ENCODE peak calls at places on chromosomes 3 and 15, in seven cellular contexts. U, W, G, F, K, Z and Y are unnamed samples.

GRCh38 chr3:167733961-167734497 is 663 bp downstream of the PDCD10 start:
- DNase-seq in U (peak; percentile 3), W (no peak), G (no peak), F (peak; percentile 23), K (no peak), Z (no peak), Y (peak; percentile 18)

GRCh38 chr3:11236588-11237461 is 35.4 kb upstream of the ATG7 start:
- DNase-seq in U (peak; percentile 69), W (peak; percentile 70), G (no peak), F (peak; percentile 63), K (peak; percentile 77), Z (peak; percentile 39), Y (peak; percentile 39)

GRCh38 chr3:65342084-65342683 is 654.4 kb upstream of the ADAMTS9 start:
- DNase-seq in U (peak; percentile 55), W (no peak), G (no peak), F (peak; percentile 56), K (peak; percentile 62), Z (peak; percentile 59), Y (peak; percentile 35)

GRCh38 chr3:50165388-50166308 is 10.5 kb downstream of the SEMA3F start:
- DNase-seq in U (peak; percentile 47), W (no peak), G (no peak), F (no peak), K (no peak), Z (no peak), Y (no peak)

GRCh38 chr3:184907941-184908649 is 96.1 kb downstream of the VPS8 start:
- DNase-seq in U (no peak), W (no peak), G (no peak), F (no peak), K (no peak), Z (no peak), Y (no peak)

GRCh38 chr3:115808816-115809215 is 185.5 kb downstream of the GAP43 start:
- DNase-seq in U (no peak), W (no peak), G (no peak), F (no peak), K (no peak), Z (no peak), Y (no peak)

GRCh38 chr3:112472676-112473075 is 26.6 kb downstream of the BTLA start:
- DNase-seq in U (no peak), W (no peak), G (no peak), F (no peak), K (no peak), Z (no peak), Y (no peak)

GRCh38 chr3:11542551-11542950 is 101.2 kb downstream of the VGLL4 start:
- DNase-seq in U (no peak), W (no peak), G (no peak), F (no peak), K (no peak), Z (no peak), Y (no peak)

GRCh38 chr3:169404491-169404890 is 259.0 kb downstream of the MECOM start:
- DNase-seq in U (no peak), W (no peak), G (no peak), F (no peak), K (no peak), Z (no peak), Y (no peak)

GRCh38 chr3:88712552-88712951 is 394.9 kb upstream of the EPHA3 start:
- DNase-seq in U (no peak), W (no peak), G (no peak), F (no peak), K (no peak), Z (no peak), Y (no peak)

GRCh38 chr3:32782417-32782816 is 35.4 kb upstream of the TRIM71 start:
- DNase-seq in U (no peak), W (no peak), G (no peak), F (no peak), K (no peak), Z (no peak), Y (no peak)

GRCh38 chr15:92819312-92820232 is 80.6 kb upstream of the CHD2 start:
- DNase-seq in U (no peak), W (peak; percentile 63), G (no peak), F (peak; percentile 42), K (no peak), Z (no peak), Y (no peak)

GRCh38 chr3:196238612-196239190 is 22.4 kb downstream of the SLC51A start:
- DNase-seq in U (peak; percentile 78), W (no peak), G (no peak), F (no peak), K (no peak), Z (no peak), Y (no peak)

GRCh38 chr3:87625911-87626310 is 349.5 kb upstream of the POU1F1 start:
- DNase-seq in U (no peak), W (no peak), G (no peak), F (no peak), K (no peak), Z (no peak), Y (no peak)

GRCh38 chr3:20575153-20575552 is 389.1 kb upstream of the SGO1 start:
- DNase-seq in U (peak; percentile 78), W (no peak), G (no peak), F (no peak), K (no peak), Z (no peak), Y (no peak)

GRCh38 chr15:89760303-89761008 is 9.4 kb upstream of the MESP1 start:
- DNase-seq in U (peak; percentile 57), W (peak; percentile 90), G (no peak), F (peak; percentile 72), K (peak; percentile 89), Z (peak; percentile 53), Y (peak; percentile 61)

GRCh38 chr3:195697582-195698324 is 23.0 kb upstream of the MUC20 start:
- DNase-seq in U (peak; percentile 88), W (no peak), G (no peak), F (peak; percentile 79), K (peak; percentile 80), Z (no peak), Y (no peak)

GRCh38 chr3:38575279-38575843 is 74.1 kb downstream of the SCN5A start:
- DNase-seq in U (no peak), W (no peak), G (no peak), F (no peak), K (no peak), Z (no peak), Y (no peak)

GRCh38 chr3:38576131-38577088 is 73.1 kb downstream of the SCN5A start:
- DNase-seq in U (no peak), W (no peak), G (no peak), F (no peak), K (no peak), Z (no peak), Y (no peak)

GRCh38 chr3:38573111-38573510 is 76.4 kb downstream of the SCN5A start:
- DNase-seq in U (no peak), W (no peak), G (no peak), F (no peak), K (no peak), Z (no peak), Y (no peak)

GRCh38 chr3:38574411-38575278 is 74.8 kb downstream of the SCN5A start:
- DNase-seq in U (peak; percentile 10), W (peak; percentile 74), G (no peak), F (no peak), K (no peak), Z (no peak), Y (no peak)

GRCh38 chr3:38573606-38574005 is 75.9 kb downstream of the SCN5A start:
- DNase-seq in U (no peak), W (no peak), G (no peak), F (no peak), K (no peak), Z (no peak), Y (no peak)
- TF ChIP-seq RFX5 in U (no peak), W (no peak), G (no peak), F (no peak), K (no peak), Z (no peak), Y (no peak)

GRCh38 chr3:53495518-53496501 is 1.4 kb downstream of the CACNA1D start:
- DNase-seq in U (no peak), W (peak; percentile 65), G (no peak), F (no peak), K (no peak), Z (no peak), Y (no peak)
- TF ChIP-seq RFX5 in U (no peak), W (no peak), G (no peak), F (no peak), K (no peak), Z (no peak), Y (no peak)

DNA sequence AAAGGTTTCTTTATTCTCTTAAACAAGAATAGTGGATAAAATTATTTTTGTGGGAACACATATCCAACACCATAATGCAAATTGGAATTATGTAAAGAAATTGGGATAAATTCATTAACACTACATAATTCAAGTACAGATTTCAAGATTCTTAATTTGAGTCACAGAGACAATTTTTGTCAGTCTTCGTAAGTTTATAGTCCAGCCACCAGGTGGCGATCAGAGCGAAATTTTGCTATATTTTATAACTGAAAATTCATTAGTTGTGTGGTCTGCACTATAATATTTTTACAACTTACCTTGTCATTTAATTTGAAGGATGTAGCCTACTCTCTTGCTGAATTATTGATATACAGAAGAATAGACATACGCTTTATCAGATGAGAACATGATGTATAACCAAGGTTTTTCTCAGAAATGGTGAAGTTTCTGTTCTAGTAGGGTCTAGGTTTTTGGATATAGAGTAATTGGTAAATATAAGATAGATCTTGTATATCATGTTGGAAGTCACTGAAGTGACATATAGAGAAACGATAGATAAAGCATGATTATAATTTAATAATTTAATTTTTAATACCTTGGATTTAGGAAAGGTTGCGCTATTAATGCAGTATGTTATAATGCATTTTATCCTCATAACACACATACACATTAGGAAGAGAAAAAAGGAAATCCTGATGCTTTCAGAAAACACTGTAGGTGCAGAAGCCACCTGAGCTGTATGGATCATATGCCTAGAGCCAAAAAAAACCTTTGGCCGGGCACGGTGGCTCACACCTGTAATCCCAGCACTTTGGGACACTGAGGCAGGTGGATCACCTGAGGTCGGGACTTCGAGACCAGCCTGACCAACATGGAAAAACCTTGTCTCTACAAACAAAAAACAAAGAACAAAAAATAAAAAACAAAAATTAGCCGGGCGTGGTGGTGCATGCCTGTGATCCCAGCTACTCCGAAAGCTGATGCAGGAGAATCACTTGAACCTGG is 31.7 kb downstream of the PLSCR4 start:
- DNase-seq in U (peak; percentile 44), W (peak; percentile 24), G (no peak), F (peak; percentile 40), K (peak; percentile 14), Z (no peak), Y (peak; percentile 6)
- TF ChIP-seq RFX5 in U (no peak), W (no peak), G (no peak), F (no peak), K (no peak), Z (no peak), Y (no peak)

DNA sequence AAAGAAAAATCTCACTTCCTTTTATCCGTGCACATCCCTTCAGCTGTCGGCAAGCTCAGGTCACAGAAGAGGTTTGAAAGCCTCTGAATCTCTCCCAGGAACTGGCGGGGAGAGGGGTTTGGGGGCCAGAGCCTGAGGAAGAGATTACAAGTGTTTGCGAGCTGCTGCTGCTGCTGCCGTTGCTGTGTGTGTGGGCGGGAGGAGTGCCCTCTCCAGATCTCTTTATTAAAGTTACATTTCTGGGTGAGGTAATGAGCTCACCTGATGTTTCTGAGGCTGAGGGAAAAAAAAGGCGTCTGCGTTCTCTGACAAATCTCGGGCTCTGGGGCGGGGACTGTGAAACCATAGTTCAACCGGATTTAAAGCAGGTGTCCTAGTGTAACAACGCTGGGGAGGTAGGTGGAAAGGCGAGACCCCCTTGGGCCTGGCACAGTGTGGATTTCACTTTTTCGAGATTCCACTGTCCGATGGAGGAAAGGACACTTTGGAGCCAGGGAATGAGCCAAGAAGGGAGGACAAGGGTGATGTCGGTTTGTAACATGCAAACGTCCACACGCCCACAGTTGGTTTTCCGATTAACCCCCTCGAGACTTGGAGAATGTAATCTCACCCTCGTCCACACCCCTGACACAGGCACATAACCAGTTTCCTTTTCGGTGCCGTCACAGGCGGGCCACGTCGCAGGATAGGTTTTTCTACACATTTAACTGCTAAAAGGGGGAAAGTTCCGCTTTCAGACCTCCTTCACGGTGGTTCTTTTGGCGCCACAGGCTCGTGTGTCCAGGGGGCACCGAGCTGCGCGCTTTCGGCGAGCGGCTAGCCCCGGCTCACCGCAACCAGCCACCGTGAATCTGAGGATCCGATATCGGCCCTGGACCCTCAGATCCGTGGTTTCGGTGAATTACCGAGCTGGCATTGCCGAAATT is 2.1 kb downstream of the ALCAM start:
- DNase-seq in U (peak; percentile 59), W (peak; percentile 48), G (peak; percentile 69), F (peak; percentile 69), K (no peak), Z (no peak), Y (peak; percentile 60)
- TF ChIP-seq RFX5 in U (no peak), W (no peak), G (no peak), F (no peak), K (no peak), Z (no peak), Y (no peak)